ENCODE peak calls at places on chromosomes 11 and 22, in five cellular contexts. Y is EL; A is central memory CD4-positive, alpha-beta T cell; D is ELR; E is COLO829. L is an unnamed sample.

GRCh38 chr11:93034031-93034430 is 64.6 kb downstream of the MTNR1B start:
- DNase-seq in Y (no peak), A (no peak), D (no peak), E (no peak), L (peak)

GRCh38 chr22:46737976-46738641 is at the start of gene CERK:
- DNase-seq in Y (peak), A (peak), D (peak), E (no peak), L (peak)

GRCh38 chr11:81959341-81959740 is 774.3 kb downstream of the FAM181B start:
- DNase-seq in Y (no peak), A (no peak), D (no peak), E (no peak), L (peak)

GRCh38 chr11:100936781-100937180 is 192.8 kb downstream of the PGR start:
- DNase-seq in Y (no peak), A (no peak), D (no peak), E (peak), L (no peak)

GRCh38 chr11:27505781-27506180 is 788 bp downstream of the LIN7C start:
- DNase-seq in Y (no peak), A (no peak), D (peak), E (no peak), L (no peak)

GRCh38 chr11:114179234-114179941 is 116.8 kb upstream of the NNMT start:
- DNase-seq in Y (no peak), A (no peak), D (no peak), E (no peak), L (no peak)

GRCh38 chr11:55707029-55707428 is 45.0 kb downstream of the OR4C6 start:
- DNase-seq in Y (peak), A (no peak), D (peak), E (peak), L (peak)

GRCh38 chr11:130022799-130023198 is 20.2 kb upstream of the PRDM10 start:
- DNase-seq in Y (peak), A (no peak), D (peak), E (no peak), L (no peak)

GRCh38 chr11:1394936-1395772 is 5.4 kb downstream of the BRSK2 start:
- DNase-seq in Y (no peak), A (no peak), D (no peak), E (no peak), L (no peak)

GRCh38 chr22:44443641-44444235 is 54.3 kb downstream of the RTL6 start:
- DNase-seq in Y (no peak), A (no peak), D (no peak), E (no peak), L (no peak)

GRCh38 chr11:94272738-94273313 is 31.6 kb upstream of the IZUMO1R start:
- DNase-seq in Y (no peak), A (no peak), D (no peak), E (no peak), L (peak)

GRCh38 chr11:31106326-31106725 is 263.2 kb downstream of the DCDC1 start:
- DNase-seq in Y (no peak), A (no peak), D (no peak), E (no peak), L (no peak)

GRCh38 chr11:114819028-114819427 is 140.7 kb downstream of the NXPE2 start:
- DNase-seq in Y (no peak), A (no peak), D (no peak), E (no peak), L (no peak)

GRCh38 chr11:45577755-45578154 is 87.7 kb downstream of the CHST1 start:
- DNase-seq in Y (no peak), A (no peak), D (no peak), E (no peak), L (no peak)

GRCh38 chr22:49367016-49367697 is 460.5 kb downstream of the BRD1 start:
- DNase-seq in Y (no peak), A (no peak), D (no peak), E (no peak), L (no peak)

GRCh38 chr11:22479133-22479690 is 141.0 kb downstream of the SLC17A6 start:
- DNase-seq in Y (no peak), A (no peak), D (no peak), E (no peak), L (no peak)

GRCh38 chr22:49659924-49660315 is 167.8 kb downstream of the BRD1 start:
- DNase-seq in Y (no peak), A (no peak), D (no peak), E (no peak), L (no peak)

GRCh38 chr22:39148727-39149535 is 3.5 kb downstream of the CBX7 start:
- DNase-seq in Y (peak), A (peak), D (peak), E (no peak), L (peak)

GRCh38 chr11:69230856-69231425 is 63.0 kb upstream of the MYEOV start:
- DNase-seq in Y (no peak), A (no peak), D (no peak), E (no peak), L (no peak)

GRCh38 chr11:117314840-117315239 is 1.2 kb downstream of the BACE1 start:
- DNase-seq in Y (peak), A (no peak), D (peak), E (no peak), L (no peak)

GRCh38 chr11:40316171-40316570 is 1143.3 kb downstream of the LRRC4C start:
- DNase-seq in Y (no peak), A (no peak), D (no peak), E (no peak), L (no peak)

GRCh38 chr11:130124096-130124495 is 35.5 kb upstream of the ST14 start:
- DNase-seq in Y (peak), A (no peak), D (peak), E (peak), L (peak)

GRCh38 chr11:11620966-11621880 is 582 bp downstream of the GALNT18 start:
- DNase-seq in Y (peak), A (no peak), D (peak), E (no peak), L (no peak)

GRCh38 chr22:49406047-49406650 is 421.5 kb downstream of the BRD1 start:
- DNase-seq in Y (no peak), A (no peak), D (no peak), E (no peak), L (no peak)

GRCh38 chr22:21984793-21985192 is 2.2 kb upstream of the TOP3B start:
- DNase-seq in Y (peak), A (no peak), D (peak), E (no peak), L (peak)

GRCh38 chr22:42280140-42280539 is 9.7 kb upstream of the TCF20 start:
- DNase-seq in Y (no peak), A (no peak), D (no peak), E (no peak), L (no peak)

GRCh38 chr11:97409141-97409540 is 1019.3 kb downstream of the JRKL start:
- DNase-seq in Y (no peak), A (no peak), D (no peak), E (no peak), L (no peak)